ENCODE peak calls at places on chromosomes 4 and X, in six cellular contexts. X, N, U, I, E and K are unnamed samples.

GRCh38 chrX:36609653-36610585 is 398.2 kb upstream of the FAM47C start:
- DNase-seq in X (no peak), N (no peak), U (no peak), I (no peak), E (no peak), K (no peak)

GRCh38 chrX:26586570-26586969 is 370.6 kb downstream of the MAGEB5 start:
- DNase-seq in X (no peak), N (no peak), U (no peak), I (no peak), E (no peak), K (no peak)

GRCh38 chr4:159185593-159186023 is 82.7 kb downstream of the RAPGEF2 start:
- DNase-seq in X (no peak), N (no peak), U (no peak), I (no peak), E (no peak), K (no peak)

GRCh38 chrX:108224727-108225455 is 133.3 kb downstream of the ATG4A start:
- DNase-seq in X (peak; percentile 10), N (no peak), U (no peak), I (no peak), E (no peak), K (peak; percentile 7)

GRCh38 chr4:95867919-95868318 is 28.0 kb downstream of the PDHA2 start:
- DNase-seq in X (peak; percentile 28), N (no peak), U (no peak), I (no peak), E (no peak), K (no peak)

GRCh38 chr4:53558981-53559620 is 32.2 kb downstream of the LNX1 start:
- DNase-seq in X (no peak), N (no peak), U (no peak), I (no peak), E (no peak), K (no peak)

GRCh38 chrX:9701790-9702189 is 63.9 kb downstream of the GPR143 start:
- DNase-seq in X (no peak), N (no peak), U (no peak), I (no peak), E (no peak), K (no peak)

GRCh38 chr4:147090486-147090885 is 144.8 kb upstream of the TTC29 start:
- DNase-seq in X (no peak), N (no peak), U (no peak), I (no peak), E (no peak), K (no peak)

GRCh38 chrX:20382518-20383291 is 116.0 kb upstream of the RPS6KA3 start:
- DNase-seq in X (no peak), N (no peak), U (no peak), I (peak; percentile 23), E (no peak), K (no peak)

GRCh38 chr4:18698119-18698883 is 676.7 kb upstream of the LCORL start:
- DNase-seq in X (no peak), N (no peak), U (no peak), I (no peak), E (no peak), K (no peak)

GRCh38 chr4:144685916-144686315 is 40.0 kb downstream of the HHIP start:
- DNase-seq in X (no peak), N (no peak), U (no peak), I (no peak), E (no peak), K (no peak)

GRCh38 chrX:68999351-68999750 is 165.9 kb downstream of the PJA1 start:
- DNase-seq in X (peak; percentile 18), N (no peak), U (no peak), I (no peak), E (no peak), K (peak; percentile 43)

GRCh38 chrX:126820700-126821420 is 1.3 kb downstream of the PRR32 start:
- DNase-seq in X (no peak), N (no peak), U (no peak), I (no peak), E (no peak), K (no peak)

GRCh38 chr4:12399781-12400180 is 971.1 kb upstream of the HS3ST1 start:
- DNase-seq in X (no peak), N (no peak), U (no peak), I (no peak), E (no peak), K (peak; percentile 23)

GRCh38 chr4:168694669-168695068 is 197.8 kb downstream of the PALLD start:
- DNase-seq in X (no peak), N (no peak), U (no peak), I (no peak), E (no peak), K (peak; percentile 83)

GRCh38 chr4:114613579-114613978 is 15.0 kb downstream of the UGT8 start:
- DNase-seq in X (no peak), N (no peak), U (no peak), I (no peak), E (no peak), K (no peak)

GRCh38 chr4:87213425-87213824 is 7.0 kb downstream of the KLHL8 start:
- DNase-seq in X (no peak), N (no peak), U (no peak), I (no peak), E (no peak), K (no peak)

GRCh38 chr4:10113362-10114047 is 3.1 kb downstream of the WDR1 start:
- DNase-seq in X (no peak), N (no peak), U (no peak), I (no peak), E (no peak), K (no peak)

GRCh38 chrX:134537179-134537945 is 77.4 kb downstream of the HPRT1 start:
- DNase-seq in X (peak; percentile 31), N (peak; percentile 59), U (no peak), I (no peak), E (no peak), K (no peak)

GRCh38 chr4:163554870-163555465 is 60.5 kb downstream of the TMA16 start:
- DNase-seq in X (no peak), N (no peak), U (no peak), I (no peak), E (no peak), K (no peak)

GRCh38 chr4:10239982-10240654 is 123.5 kb upstream of the WDR1 start:
- DNase-seq in X (no peak), N (no peak), U (no peak), I (no peak), E (no peak), K (no peak)

GRCh38 chrX:129000018-129000417 is 523.3 kb downstream of the SMARCA1 start:
- DNase-seq in X (no peak), N (no peak), U (no peak), I (no peak), E (no peak), K (no peak)

GRCh38 chr4:71595576-71596108 is 188.2 kb downstream of the GC start:
- DNase-seq in X (no peak), N (no peak), U (no peak), I (no peak), E (no peak), K (no peak)

GRCh38 chr4:25949166-25949748 is 35.2 kb downstream of the SMIM20 start:
- DNase-seq in X (no peak), N (no peak), U (no peak), I (peak; percentile 26), E (no peak), K (no peak)

GRCh38 chr4:94349193-94349592 is 6.6 kb upstream of the HPGDS start:
- DNase-seq in X (no peak), N (no peak), U (no peak), I (no peak), E (no peak), K (no peak)

GRCh38 chr4:62816566-62816965 is 1592.7 kb downstream of the TECRL start:
- DNase-seq in X (no peak), N (no peak), U (no peak), I (no peak), E (no peak), K (no peak)

GRCh38 chr4:106401157-106401556 is 32.6 kb upstream of the GIMD1 start:
- DNase-seq in X (no peak), N (no peak), U (no peak), I (no peak), E (no peak), K (no peak)

GRCh38 chrX:40415675-40416074 is 165.1 kb upstream of the ATP6AP2 start:
- DNase-seq in X (no peak), N (no peak), U (no peak), I (peak; percentile 31), E (no peak), K (no peak)

GRCh38 chrX:135974279-135974856 is 580 bp upstream of the MMGT1 start:
- DNase-seq in X (peak; percentile 36), N (no peak), U (peak; percentile 65), I (peak; percentile 84), E (peak; percentile 84), K (no peak)

GRCh38 chr4:33369366-33369899 is 2649.3 kb downstream of the PCDH7 start:
- DNase-seq in X (peak; percentile 66), N (peak; percentile 17), U (no peak), I (no peak), E (no peak), K (peak; percentile 35)

GRCh38 chrX:45602151-45602550 is 401.5 kb upstream of the DIPK2B start:
- DNase-seq in X (no peak), N (no peak), U (no peak), I (no peak), E (no peak), K (no peak)

GRCh38 chr4:153209410-153209809 is 5.2 kb downstream of the TRIM2 start:
- DNase-seq in X (no peak), N (no peak), U (no peak), I (no peak), E (no peak), K (no peak)

GRCh38 chr4:186902361-186902760 is 178.7 kb upstream of the FAT1 start:
- DNase-seq in X (no peak), N (no peak), U (no peak), I (no peak), E (no peak), K (no peak)

GRCh38 chrX:47501226-47502071 is 18.4 kb upstream of the ZNF41 start:
- DNase-seq in X (no peak), N (peak; percentile 62), U (no peak), I (no peak), E (no peak), K (no peak)
- H3K27me3 ChIP-seq in X (no peaks in the 10 kb centered on the region), N (no peaks in the 10 kb centered on the region), U (no peaks in the 10 kb centered on the region), I (no peaks in the 10 kb centered on the region), E (no peaks in the 10 kb centered on the region), K (no peaks in the 10 kb centered on the region)

GRCh38 chrX:17373337-17373736 is 1.7 kb upstream of the NHS start:
- DNase-seq in X (no peak), N (no peak), U (no peak), I (no peak), E (no peak), K (no peak)
- H3K27me3 ChIP-seq in X (no peaks in the 10 kb centered on the region), N (no peaks in the 10 kb centered on the region), U (no peaks in the 10 kb centered on the region), I (no peaks in the 10 kb centered on the region), E (no peaks in the 10 kb centered on the region), K (no peaks in the 10 kb centered on the region)

GRCh38 chr4:13484749-13485345 is 707 bp upstream of the RAB28 start:
- DNase-seq in X (peak; percentile 16), N (no peak), U (no peak), I (no peak), E (no peak), K (no peak)
- H3K27me3 ChIP-seq in X (no peaks in the 10 kb centered on the region), N (no peaks in the 10 kb centered on the region), U (no peaks in the 10 kb centered on the region), I (no peaks in the 10 kb centered on the region), E (no peaks in the 10 kb centered on the region), K (no peaks in the 10 kb centered on the region)

DNA sequence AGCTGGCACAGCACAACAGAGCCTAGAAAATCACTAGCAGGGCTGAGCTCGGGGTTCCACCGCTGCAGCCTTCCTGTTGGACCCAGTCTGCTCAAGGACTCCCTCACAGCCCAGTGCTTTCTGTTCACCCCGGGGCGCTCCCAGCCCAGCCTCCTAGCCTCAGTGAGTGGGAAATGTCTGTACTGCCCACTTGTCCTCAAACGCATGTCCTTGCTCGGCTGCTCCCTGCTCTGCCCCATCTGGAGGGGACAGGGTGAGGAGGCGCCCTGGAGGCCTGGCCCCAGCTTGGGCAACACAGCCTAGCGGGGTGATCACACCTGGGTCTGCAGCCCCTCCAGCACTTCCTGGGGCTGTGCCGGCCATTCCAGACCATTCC is 11.9 kb upstream of the CCNQ start:
- DNase-seq in X (no peak), N (no peak), U (no peak), I (no peak), E (no peak), K (no peak)
- H3K27me3 ChIP-seq in X (no peaks in the 10 kb centered on the region), N (peaks cover 2% of the 10 kb centered on the region), U (no peaks in the 10 kb centered on the region), I (no peaks in the 10 kb centered on the region), E (no peaks in the 10 kb centered on the region), K (peaks cover 17% of the 10 kb centered on the region)